ENCODE peak calls at places on chromosomes 16 and 17, in eight cellular contexts. E is ovary; R is tibial artery; L is lung; V is A549; H is CD8-positive, alpha-beta T cell; M is fibroblast of lung; J is cardiac muscle cell. D is an unnamed sample.
A peak's percentile ranks its signal among the peaks of the same experiment; 100 is the strongest.

GRCh38 chr17:39639566-39640458 is 2.9 kb downstream of the STARD3 start:
- DNase-seq in J (no peak), L (no peak), E (no peak), V (no peak), R (no peak), M (no peak), H (no peak), D (no peak)

GRCh38 chr17:52606098-52606497 is 447.6 kb upstream of the CA10 start:
- DNase-seq in V (no peak), R (no peak), J (peak; percentile 66), H (no peak), E (no peak), M (peak; percentile 0), L (no peak), D (no peak)

GRCh38 chr16:27671410-27671809 is 121.5 kb downstream of the KATNIP start:
- DNase-seq in J (no peak), M (no peak), E (no peak), R (no peak), V (peak; percentile 14), L (no peak), H (no peak), D (no peak)

GRCh38 chr17:76654408-76654807 is 10.9 kb upstream of the ST6GALNAC1 start:
- DNase-seq in E (no peak), H (no peak), R (no peak), M (peak; percentile 17), L (no peak), J (peak; percentile 26), V (no peak), D (no peak)

GRCh38 chr16:89723279-89724250 is 2.2 kb downstream of the ZNF276 start:
- DNase-seq in J (peak; percentile 36), L (no peak), V (no peak), E (peak; percentile 54), M (peak; percentile 49), R (no peak), H (peak; percentile 87), D (no peak)

GRCh38 chr17:35345926-35346771 is 27.3 kb downstream of the SLFN11 start:
- DNase-seq in L (peak; percentile 75), H (peak; percentile 36), M (peak; percentile 33), R (peak; percentile 75), V (no peak), E (peak; percentile 63), J (peak; percentile 81), D (no peak)

GRCh38 chr16:50498756-50499155 is 49.4 kb upstream of the NKD1 start:
- DNase-seq in M (no peak), R (peak; percentile 48), H (no peak), V (no peak), E (no peak), J (peak; percentile 20), L (no peak), D (no peak)

GRCh38 chr17:68622423-68622822 is 21.3 kb upstream of the FAM20A start:
- DNase-seq in M (no peak), J (no peak), R (no peak), V (no peak), L (no peak), H (no peak), E (no peak), D (no peak)

GRCh38 chr16:31223044-31223443 is 6.1 kb upstream of the PYDC1 start:
- DNase-seq in R (no peak), J (no peak), L (no peak), H (no peak), E (no peak), M (no peak), V (no peak), D (no peak)

GRCh38 chr17:78514521-78514920 is 62.7 kb downstream of the DNAH17 start:
- DNase-seq in V (no peak), H (no peak), M (no peak), L (no peak), R (no peak), J (no peak), E (no peak), D (no peak)

GRCh38 chr16:69340095-69340644 is 598 bp downstream of the NIP7 start:
- DNase-seq in J (peak; percentile 25), H (no peak), V (no peak), E (no peak), R (no peak), L (no peak), M (peak; percentile 22), D (no peak)

GRCh38 chr17:50689251-50689650 is 18.5 kb downstream of the ANKRD40 start:
- DNase-seq in M (peak; percentile 71), L (no peak), E (peak; percentile 61), H (no peak), R (no peak), J (peak; percentile 59), V (no peak), D (no peak)

GRCh38 chr16:61900482-61900881 is 135.8 kb downstream of the CDH8 start:
- DNase-seq in R (no peak), J (peak; percentile 8), L (no peak), E (no peak), M (peak; percentile 56), H (no peak), V (no peak), D (no peak)

GRCh38 chr17:81903415-81903831 is 1.4 kb downstream of the NPB start:
- DNase-seq in L (no peak), M (no peak), V (no peak), R (no peak), E (no peak), J (no peak), H (no peak), D (no peak)

GRCh38 chr17:66149562-66149961 is 42.4 kb downstream of the CEP112 start:
- DNase-seq in L (no peak), V (no peak), H (no peak), J (no peak), M (no peak), R (no peak), E (no peak), D (no peak)

GRCh38 chr17:66146394-66146793 is 45.5 kb downstream of the CEP112 start:
- DNase-seq in L (no peak), E (no peak), R (no peak), M (no peak), V (no peak), J (no peak), H (no peak), D (no peak)

GRCh38 chr17:66138120-66138519 is 53.8 kb downstream of the CEP112 start:
- DNase-seq in R (no peak), M (no peak), V (no peak), H (no peak), E (no peak), L (no peak), J (no peak), D (no peak)

GRCh38 chr17:66142428-66142827 is 49.5 kb downstream of the CEP112 start:
- DNase-seq in V (no peak), L (no peak), J (no peak), M (no peak), E (no peak), R (no peak), H (no peak), D (no peak)

DNA sequence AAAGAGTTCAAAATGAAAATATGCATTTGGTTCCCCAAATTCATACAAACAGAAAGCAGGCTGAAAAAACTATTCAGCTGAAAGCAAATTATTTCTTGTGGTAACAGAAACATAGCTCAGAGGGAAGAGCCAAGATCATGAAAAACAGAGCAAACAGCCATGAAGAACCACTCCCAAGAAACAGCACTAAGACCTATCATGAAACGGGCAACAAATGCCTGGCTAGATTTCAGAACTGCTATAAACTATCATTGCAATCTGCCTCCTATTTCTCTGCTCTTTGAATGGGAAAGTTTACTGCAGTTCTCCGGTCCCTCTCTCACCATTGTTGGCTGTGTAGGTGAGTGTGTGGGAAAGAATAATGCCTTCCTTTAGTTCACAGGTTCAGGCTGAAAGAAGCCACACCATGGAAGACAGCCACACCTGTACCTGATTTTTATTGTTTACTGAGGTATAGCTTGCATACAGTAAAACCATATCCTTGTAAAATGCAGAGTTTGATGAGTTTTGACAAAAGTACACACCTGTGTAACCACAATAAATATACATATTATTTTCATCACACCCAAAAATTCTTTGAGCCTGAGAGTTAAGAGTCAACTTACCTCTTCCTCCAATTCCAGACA is 48.2 kb downstream of the CEP112 start:
- DNase-seq in R (no peak), M (no peak), E (no peak), H (no peak), L (no peak), V (no peak), J (no peak), D (no peak)
- H3K4me3 ChIP-seq in R (no peak overlapping the region), M (no peak overlapping the region), E (no peak overlapping the region), H (no peak overlapping the region), L (no peak overlapping the region), V (no peak overlapping the region), J (no peak overlapping the region), D (no peak overlapping the region)

GRCh38 chr17:73192219-73192893 is 499 bp upstream of the COG1 start:
- DNase-seq in V (peak; percentile 76), L (peak; percentile 44), H (peak; percentile 57), E (peak; percentile 74), R (peak; percentile 34), J (peak; percentile 70), M (peak; percentile 77), D (peak; percentile 33)
- TF ChIP-seq CTCF in V (no peak), L (no peak), H (no peak), E (no peak), R (peak; percentile 10), J (no peak), M (no peak), D (no peak)

DNA sequence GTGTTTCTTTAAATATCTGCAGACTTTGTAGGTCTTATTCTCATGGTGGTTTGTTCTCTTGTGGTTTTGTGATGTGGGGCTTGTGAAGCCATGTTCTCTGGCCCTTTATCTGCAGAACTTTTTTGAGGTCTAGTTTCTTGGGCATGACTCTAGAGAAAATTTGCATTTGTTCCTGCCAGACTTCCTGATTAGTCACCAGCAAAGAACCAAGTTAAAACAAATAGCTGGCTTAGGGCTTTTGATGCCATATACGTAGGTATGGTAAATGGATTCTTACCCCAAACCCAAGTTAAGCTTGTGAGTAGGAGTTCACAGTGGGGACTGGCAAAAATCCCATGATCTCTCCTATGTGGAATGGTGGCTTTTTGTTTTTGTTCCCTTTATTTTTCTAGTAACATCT is 68.7 kb upstream of the IRX3 start:
- DNase-seq in E (no peak), M (peak; percentile 93), H (no peak), J (peak; percentile 39), R (no peak), V (no peak), L (no peak), D (no peak)
- H3K9me3 ChIP-seq in E (no peaks in the 10 kb centered on the region), M (no peaks in the 10 kb centered on the region), H (no peaks in the 10 kb centered on the region), J (no peaks in the 10 kb centered on the region), R (peaks cover 3% of the 10 kb centered on the region), V (peaks cover 9% of the 10 kb centered on the region), L (peaks cover 6% of the 10 kb centered on the region), D (no peaks in the 10 kb centered on the region)

DNA sequence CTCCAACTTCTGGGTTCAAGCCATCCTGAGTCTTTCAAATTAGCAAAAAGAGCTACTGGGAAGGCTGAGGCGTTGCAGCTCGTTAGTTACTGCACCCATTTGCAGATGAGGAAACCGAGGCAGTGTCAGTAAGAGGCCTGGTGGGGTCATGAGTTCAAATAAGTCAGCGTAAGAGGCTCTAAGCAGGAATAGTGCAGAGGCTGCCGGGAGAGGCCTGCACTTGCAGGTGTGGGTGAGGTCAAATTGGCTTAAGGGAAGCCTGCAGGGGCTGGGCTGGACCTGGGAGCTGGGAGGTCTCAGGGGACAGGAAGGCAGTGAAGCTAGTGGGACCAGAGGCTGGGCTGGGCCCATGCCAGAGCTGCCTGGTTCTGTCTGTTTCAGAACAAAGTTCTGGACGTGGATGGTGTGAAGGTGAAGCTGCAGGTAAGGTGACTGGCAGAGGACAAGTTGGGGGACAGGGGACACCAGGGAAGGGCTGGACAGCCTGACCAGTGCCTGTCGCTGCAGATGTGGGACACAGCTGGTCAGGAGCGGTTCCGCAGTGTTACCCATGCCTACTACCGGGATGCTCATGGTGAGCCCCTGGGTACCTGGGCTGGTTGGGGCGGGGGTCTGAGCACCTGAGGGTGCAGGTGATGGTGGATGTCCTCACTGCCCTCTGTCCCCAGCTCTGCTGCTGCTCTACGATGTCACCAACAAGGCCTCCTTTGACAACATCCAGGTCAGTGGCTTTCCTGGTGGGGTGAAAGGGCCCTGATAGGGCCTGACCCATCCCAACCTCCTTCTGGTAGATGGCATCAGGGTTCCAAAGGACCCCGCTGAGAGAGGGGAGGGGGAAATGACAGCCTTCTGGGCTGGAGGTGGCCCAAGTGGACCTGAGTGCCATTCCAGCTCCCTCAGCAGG is 3.0 kb downstream of the RAB26 start:
- DNase-seq in E (no peak), J (no peak), R (no peak), L (no peak), H (no peak), M (no peak), V (no peak), D (no peak)
- H3K4me3 ChIP-seq in E (no peak overlapping the region), J (no peak overlapping the region), R (no peak overlapping the region), L (no peak overlapping the region), H (no peak overlapping the region), M (no peak overlapping the region), V (peak overlapping the region; percentile 88), D (peak overlapping the region; percentile 15)